ENCODE peak calls at places on chromosomes 5 and 9, in ten cellular contexts. C, D, X, I, K, W, E, Q, S and N are unnamed samples.

GRCh38 chr5:65338606-65339151 is 143.0 kb downstream of the ADAMTS6 start:
- DNase-seq in E (no peak), X (no peak), S (no peak), Q (no peak), K (no peak), I (no peak), C (no peak), W (no peak), D (no peak), N (no peak)

GRCh38 chr9:107486674-107487520 is 2.7 kb downstream of the KLF4 start:
- DNase-seq in X (no peak), S (peak; percentile 29), E (peak; percentile 28), W (no peak), Q (peak; percentile 33), C (peak; percentile 59), K (no peak), D (no peak), I (no peak), N (peak; percentile 50)

GRCh38 chr5:36728697-36729543 is 122.5 kb downstream of the SLC1A3 start:
- DNase-seq in W (peak; percentile 76), E (no peak), S (no peak), X (peak; percentile 81), C (no peak), K (no peak), Q (peak; percentile 71), I (no peak), D (no peak), N (no peak)

GRCh38 chr5:158976035-158976434 is 123.7 kb downstream of the EBF1 start:
- DNase-seq in D (no peak), W (no peak), X (no peak), Q (peak; percentile 16), C (no peak), K (no peak), S (no peak), E (no peak), I (no peak), N (no peak)

GRCh38 chr9:93652604-93653592 is 76.5 kb downstream of the PHF2 start:
- DNase-seq in Q (no peak), E (no peak), C (peak; percentile 39), I (peak; percentile 39), W (no peak), S (no peak), D (peak; percentile 3), X (no peak), K (no peak), N (no peak)

GRCh38 chr5:134026521-134027202 is 21.9 kb upstream of the VDAC1 start:
- DNase-seq in C (no peak), S (no peak), X (peak; percentile 83), W (peak; percentile 74), D (peak; percentile 80), I (peak; percentile 76), E (peak; percentile 75), Q (peak; percentile 61), K (peak; percentile 15), N (peak; percentile 49)

GRCh38 chr5:91182763-91183162 is 200.4 kb downstream of the ARRDC3 start:
- DNase-seq in I (no peak), S (no peak), W (no peak), E (peak; percentile 47), X (no peak), K (no peak), Q (no peak), C (peak; percentile 46), D (no peak), N (peak; percentile 68)

GRCh38 chr9:89808801-89809200 is 204.0 kb downstream of the GADD45G start:
- DNase-seq in S (no peak), D (no peak), Q (no peak), W (no peak), X (no peak), E (no peak), K (no peak), I (no peak), C (no peak), N (no peak)

GRCh38 chr9:126612813-126613641 is 701 bp upstream of the LMX1B start:
- DNase-seq in C (no peak), I (no peak), Q (no peak), E (no peak), X (no peak), W (no peak), S (no peak), D (no peak), K (no peak), N (no peak)

GRCh38 chr9:92637331-92637730 is 32.6 kb downstream of the IPPK start:
- DNase-seq in X (no peak), K (no peak), E (no peak), I (no peak), S (no peak), D (no peak), C (peak; percentile 15), W (no peak), Q (no peak), N (no peak)

GRCh38 chr5:29122306-29122705 is 2071.2 kb upstream of the CDH6 start:
- DNase-seq in S (no peak), Q (no peak), W (no peak), I (no peak), C (no peak), E (no peak), X (no peak), K (no peak), D (peak; percentile 14), N (no peak)

GRCh38 chr5:132369012-132369470 is 469 bp upstream of the SLC22A5 start:
- DNase-seq in D (no peak), X (peak; percentile 23), W (no peak), Q (peak; percentile 27), I (no peak), E (no peak), K (no peak), S (no peak), C (no peak), N (no peak)

GRCh38 chr5:2017540-2018389 is 135.0 kb upstream of the IRX4 start:
- DNase-seq in X (no peak), W (no peak), Q (no peak), E (no peak), K (no peak), I (no peak), C (peak; percentile 38), D (peak; percentile 33), S (no peak), N (no peak)

GRCh38 chr9:136537896-136538598 is 7.8 kb downstream of the NOTCH1 start:
- DNase-seq in E (no peak), D (no peak), I (no peak), C (no peak), K (no peak), Q (no peak), W (no peak), S (no peak), X (no peak), N (no peak)
- H3K4me3 ChIP-seq in E (no peak overlapping the region), D (no peak overlapping the region), I (no peak overlapping the region), C (no peak overlapping the region), K (peak overlapping the region; percentile 58), Q (no peak overlapping the region), W (no peak overlapping the region), S (no peak overlapping the region), X (no peak overlapping the region), N (no peak overlapping the region)

DNA sequence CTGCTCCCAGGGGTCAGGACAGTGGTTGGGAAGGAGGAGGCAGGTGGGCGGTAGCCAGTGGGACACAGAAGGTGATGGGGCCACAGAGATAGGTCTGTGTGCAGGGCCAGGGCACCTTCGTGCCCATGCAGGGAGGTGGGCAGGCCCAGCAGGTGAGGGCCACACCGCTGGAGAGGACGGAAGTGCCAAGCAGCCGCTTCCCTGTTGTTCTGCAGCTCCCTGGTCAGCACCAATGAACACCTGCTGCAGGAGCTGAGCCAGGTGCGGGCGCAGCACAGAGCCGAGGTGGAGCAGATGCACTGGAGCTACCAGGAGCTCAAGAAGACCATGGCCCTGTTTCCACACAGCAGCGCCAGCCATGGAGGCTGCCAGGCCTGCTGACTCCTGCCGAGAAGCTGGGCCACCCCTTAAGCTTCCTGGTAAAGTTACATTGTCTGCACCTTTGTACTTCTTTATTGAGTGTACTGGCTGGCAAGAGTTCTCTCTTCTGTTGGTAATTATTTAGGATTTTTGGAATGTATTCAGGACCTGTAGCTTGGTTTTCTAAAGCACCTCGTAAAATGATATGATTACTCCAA is 40.3 kb downstream of the TPPP start:
- DNase-seq in W (no peak), I (no peak), X (no peak), E (no peak), Q (no peak), K (no peak), S (no peak), D (no peak), C (no peak), N (peak; percentile 13)
- H3K36me3 ChIP-seq in W (peaks cover 10% of the 10 kb centered on the region), I (no peaks in the 10 kb centered on the region), X (no peaks in the 10 kb centered on the region), E (no peaks in the 10 kb centered on the region), Q (peaks cover 26% of the 10 kb centered on the region), K (peaks cover 6% of the 10 kb centered on the region), S (peaks cover 18% of the 10 kb centered on the region), D (peaks cover 55% of the 10 kb centered on the region), C (no peaks in the 10 kb centered on the region), N (no peaks in the 10 kb centered on the region)

GRCh38 chr5:171989276-171989675 is 17.2 kb downstream of the FBXW11 start:
- DNase-seq in W (no peak), E (no peak), D (no peak), X (no peak), K (no peak), I (no peak), S (no peak), Q (no peak), C (no peak), N (no peak)

GRCh38 chr5:171984748-171985419 is 21.6 kb downstream of the FBXW11 start:
- DNase-seq in W (no peak), K (no peak), X (no peak), Q (peak; percentile 84), S (no peak), D (no peak), E (no peak), C (no peak), I (no peak), N (no peak)

GRCh38 chr5:171990713-171991015 is 15.8 kb downstream of the FBXW11 start:
- DNase-seq in W (no peak), E (no peak), S (no peak), K (no peak), X (no peak), I (no peak), Q (no peak), C (no peak), D (no peak), N (no peak)

GRCh38 chr5:171989946-171990712 is 16.3 kb downstream of the FBXW11 start:
- DNase-seq in I (no peak), X (no peak), W (no peak), K (no peak), E (no peak), Q (no peak), S (no peak), C (no peak), D (no peak), N (no peak)

GRCh38 chr5:171986772-171987171 is 19.7 kb downstream of the FBXW11 start:
- DNase-seq in S (no peak), D (peak; percentile 84), K (no peak), I (no peak), W (no peak), C (no peak), X (no peak), E (no peak), Q (no peak), N (no peak)
- H3K27ac ChIP-seq in S (no peak overlapping the region), D (peak overlapping the region; percentile 53), K (no peak overlapping the region), I (no peak overlapping the region), W (no peak overlapping the region), C (no peak overlapping the region), X (no peak overlapping the region), E (no peak overlapping the region), Q (no peak overlapping the region), N (no peak overlapping the region)

DNA sequence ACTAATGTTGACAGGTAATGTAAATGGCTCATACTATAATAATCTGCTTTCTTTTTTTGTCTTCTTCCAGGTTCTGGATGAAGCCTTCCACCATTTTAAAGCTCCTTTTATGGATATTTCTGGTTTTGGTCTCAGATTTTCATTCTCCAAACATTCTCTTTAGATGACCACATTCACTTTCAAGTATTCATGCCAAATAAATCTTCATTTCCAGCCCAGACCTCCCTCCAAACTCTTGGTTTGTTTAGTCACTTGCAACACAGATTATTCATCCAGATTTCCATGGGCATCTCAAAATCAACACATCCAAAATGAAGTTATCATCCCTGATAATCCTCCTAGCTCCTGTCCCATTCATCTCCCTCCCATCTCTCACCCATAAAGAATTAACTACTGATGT is 40.3 kb upstream of the SVEP1 start:
- DNase-seq in W (no peak), C (no peak), Q (peak; percentile 44), K (no peak), I (no peak), S (no peak), X (no peak), E (no peak), D (no peak), N (no peak)
- H3K4me3 ChIP-seq in W (no peak overlapping the region), C (no peak overlapping the region), Q (no peak overlapping the region), K (no peak overlapping the region), I (no peak overlapping the region), S (no peak overlapping the region), X (no peak overlapping the region), E (no peak overlapping the region), D (no peak overlapping the region), N (no peak overlapping the region)